ENCODE peak calls at places on chromosomes 4 and X, in eight cellular contexts. Y is spleen, R is aorta, C is OCI-LY7, D is right lobe of liver, O is H1, M is astrocyte, W is GM23248. H is an unnamed sample. For H3K4me1, the result is how much of the 10 kb centered on the place peaks cover.

GRCh38 chr4:153809307-153809706 is 20.4 kb upstream of the SFRP2 start:
- DNase-seq in Y (no peak), R (no peak), C (no peak), D (no peak), O (no peak), M (no peak), W (no peak), H (no peak)

GRCh38 chr4:74874785-74875367 is 58.0 kb upstream of the PARM1 start:
- DNase-seq in Y (no peak), R (no peak), C (peak), D (no peak), O (no peak), M (peak), W (peak), H (peak)

GRCh38 chrX:47643926-47644325 is 6.4 kb downstream of the ELK1 start:
- DNase-seq in Y (no peak), R (no peak), C (no peak), D (no peak), O (no peak), M (no peak), W (peak), H (peak)

GRCh38 chrX:53678667-53679066 is 7.9 kb downstream of the HUWE1 start:
- DNase-seq in Y (no peak), R (no peak), C (no peak), D (no peak), O (no peak), M (no peak), W (peak), H (peak)

GRCh38 chr4:165210566-165210965 is 3.2 kb downstream of the KLHL2 start:
- DNase-seq in Y (no peak), R (no peak), C (no peak), D (no peak), O (no peak), M (no peak), W (no peak), H (no peak)

GRCh38 chr4:137700751-137701150 is 168.5 kb upstream of the PCDH18 start:
- DNase-seq in Y (no peak), R (peak), C (no peak), D (no peak), O (no peak), M (no peak), W (peak), H (no peak)

GRCh38 chr4:118999919-119000318 is 111.3 kb downstream of the SYNPO2 start:
- DNase-seq in Y (no peak), R (no peak), C (no peak), D (no peak), O (no peak), M (no peak), W (no peak), H (no peak)

GRCh38 chr4:108972613-108973283 is 209.9 kb upstream of the ETNPPL start:
- DNase-seq in Y (no peak), R (no peak), C (no peak), D (no peak), O (no peak), M (no peak), W (no peak), H (no peak)

GRCh38 chr4:144868309-144868708 is 222.4 kb downstream of the HHIP start:
- DNase-seq in Y (no peak), R (no peak), C (no peak), D (no peak), O (no peak), M (no peak), W (no peak), H (no peak)

GRCh38 chr4:92234393-92235176 is 69.2 kb upstream of the GRID2 start:
- DNase-seq in Y (no peak), R (no peak), C (no peak), D (no peak), O (no peak), M (peak), W (peak), H (peak)

GRCh38 chrX:74890676-74891430 is 34.4 kb downstream of the NEXMIF start:
- DNase-seq in Y (no peak), R (no peak), C (no peak), D (no peak), O (no peak), M (no peak), W (no peak), H (no peak)

GRCh38 chr4:125849869-125850268 is 535.1 kb downstream of the FAT4 start:
- DNase-seq in Y (no peak), R (no peak), C (no peak), D (no peak), O (no peak), M (peak), W (peak), H (peak)

GRCh38 chr4:184911310-184911709 is 85.5 kb upstream of the ACSL1 start:
- DNase-seq in Y (no peak), R (no peak), C (no peak), D (no peak), O (no peak), M (peak), W (no peak), H (no peak)

GRCh38 chrX:87900320-87900908 is 382.8 kb downstream of the KLHL4 start:
- DNase-seq in Y (no peak), R (no peak), C (no peak), D (no peak), O (no peak), M (no peak), W (no peak), H (peak)

GRCh38 chr4:150337709-150338108 is 244.2 kb upstream of the MAB21L2 start:
- DNase-seq in Y (no peak), R (no peak), C (no peak), D (no peak), O (no peak), M (peak), W (no peak), H (peak)

GRCh38 chr4:38243385-38244053 is 283.3 kb downstream of the PTTG2 start:
- DNase-seq in Y (no peak), R (no peak), C (no peak), D (no peak), O (peak), M (peak), W (no peak), H (peak)

GRCh38 chr4:26349496-26349895 is 28.7 kb downstream of the RBPJ start:
- DNase-seq in Y (no peak), R (no peak), C (no peak), D (no peak), O (no peak), M (no peak), W (no peak), H (peak)

GRCh38 chr4:10942166-10942565 is 257.6 kb upstream of the CLNK start:
- DNase-seq in Y (no peak), R (no peak), C (no peak), D (no peak), O (no peak), M (peak), W (no peak), H (no peak)

GRCh38 chr4:125358453-125358852 is 43.7 kb downstream of the FAT4 start:
- DNase-seq in Y (no peak), R (no peak), C (no peak), D (no peak), O (no peak), M (no peak), W (no peak), H (no peak)

GRCh38 chr4:67587156-67587555 is 28.6 kb downstream of the STAP1 start:
- DNase-seq in Y (no peak), R (no peak), C (no peak), D (no peak), O (no peak), M (no peak), W (no peak), H (no peak)

GRCh38 chr4:75195111-75195510 is 262.2 kb downstream of the PARM1 start:
- DNase-seq in Y (no peak), R (no peak), C (no peak), D (no peak), O (no peak), M (no peak), W (no peak), H (no peak)

GRCh38 chr4:55184600-55185523 is 59.5 kb upstream of the KDR start:
- DNase-seq in Y (no peak), R (no peak), C (peak), D (no peak), O (peak), M (peak), W (peak), H (peak)

GRCh38 chrX:43469391-43470054 is 186.6 kb upstream of the MAOA start:
- DNase-seq in Y (no peak), R (no peak), C (no peak), D (no peak), O (no peak), M (no peak), W (no peak), H (no peak)

GRCh38 chrX:19958530-19959486 is 32.1 kb downstream of the BCLAF3 start:
- DNase-seq in Y (no peak), R (no peak), C (no peak), D (no peak), O (no peak), M (no peak), W (no peak), H (peak)

GRCh38 chrX:4253092-4253491 is 539.6 kb upstream of the PRKX start:
- DNase-seq in Y (no peak), R (no peak), C (peak), D (no peak), O (no peak), M (no peak), W (no peak), H (no peak)

GRCh38 chr4:158193171-158193749 is 17.0 kb upstream of the TMEM144 start:
- DNase-seq in Y (no peak), R (no peak), C (peak), D (no peak), O (no peak), M (peak), W (peak), H (peak)

GRCh38 chr4:184317234-184317918 is 99.7 kb upstream of the ENPP6 start:
- DNase-seq in Y (no peak), R (no peak), C (no peak), D (no peak), O (peak), M (no peak), W (no peak), H (peak)

GRCh38 chr4:184746532-184746870 is 12.6 kb upstream of the CENPU start:
- DNase-seq in Y (no peak), R (peak), C (no peak), D (no peak), O (no peak), M (peak), W (peak), H (peak)

GRCh38 chrX:4932790-4933189 is 1219.3 kb upstream of the PRKX start:
- DNase-seq in Y (no peak), R (no peak), C (no peak), D (no peak), O (no peak), M (peak), W (no peak), H (peak)

GRCh38 chr4:44522761-44523445 is 74.3 kb upstream of the KCTD8 start:
- DNase-seq in Y (no peak), R (no peak), C (no peak), D (no peak), O (no peak), M (no peak), W (no peak), H (no peak)

GRCh38 chrX:2342878-2343277 is 157.9 kb downstream of the DHRSX start:
- DNase-seq in Y (no peak), R (no peak), C (no peak), D (no peak), O (no peak), M (peak), W (peak), H (peak)

GRCh38 chrX:136629084-136629750 is 18.7 kb upstream of the CD40LG start:
- DNase-seq in Y (no peak), R (no peak), C (no peak), D (no peak), O (no peak), M (no peak), W (no peak), H (no peak)

DNA sequence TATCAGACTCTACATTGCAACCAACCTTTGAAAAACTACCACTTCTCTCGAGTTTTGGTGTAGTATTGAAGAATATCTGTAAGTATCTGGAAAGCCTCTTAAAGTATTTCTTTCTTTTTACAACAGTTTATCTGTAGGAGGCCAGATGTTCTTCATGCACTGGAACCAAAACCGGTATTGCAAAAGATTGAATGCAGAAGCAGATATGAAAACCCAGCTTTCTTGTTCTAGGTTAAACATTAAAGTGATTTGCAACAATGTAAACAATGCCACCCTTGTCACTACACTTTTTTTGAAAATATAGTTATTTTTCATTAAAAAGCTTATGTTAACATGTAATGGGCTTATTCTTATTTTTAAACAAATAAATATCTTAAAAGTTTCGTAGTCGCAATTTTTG is 27.2 kb downstream of the PLS3 start:
- DNase-seq in Y (no peak), R (no peak), C (no peak), D (no peak), O (no peak), M (no peak), W (no peak), H (no peak)
- H3K4me1 ChIP-seq in Y (under half), R (under half), C (under half), D (under half), O (under half), M (under half), W (under half), H (under half)

GRCh38 chrX:13008851-13009250 is 33.9 kb downstream of the TMSB4X start:
- DNase-seq in Y (no peak), R (no peak), C (no peak), D (no peak), O (no peak), M (no peak), W (no peak), H (no peak)

GRCh38 chrX:13008189-13008533 is 33.3 kb downstream of the TMSB4X start:
- DNase-seq in Y (no peak), R (no peak), C (peak), D (no peak), O (no peak), M (no peak), W (no peak), H (peak)

GRCh38 chrX:13005671-13006473 is 31.0 kb downstream of the TMSB4X start:
- DNase-seq in Y (no peak), R (peak), C (peak), D (no peak), O (no peak), M (peak), W (peak), H (no peak)

GRCh38 chrX:13009256-13009655 is 34.3 kb downstream of the TMSB4X start:
- DNase-seq in Y (no peak), R (no peak), C (no peak), D (no peak), O (no peak), M (no peak), W (peak), H (no peak)

DNA sequence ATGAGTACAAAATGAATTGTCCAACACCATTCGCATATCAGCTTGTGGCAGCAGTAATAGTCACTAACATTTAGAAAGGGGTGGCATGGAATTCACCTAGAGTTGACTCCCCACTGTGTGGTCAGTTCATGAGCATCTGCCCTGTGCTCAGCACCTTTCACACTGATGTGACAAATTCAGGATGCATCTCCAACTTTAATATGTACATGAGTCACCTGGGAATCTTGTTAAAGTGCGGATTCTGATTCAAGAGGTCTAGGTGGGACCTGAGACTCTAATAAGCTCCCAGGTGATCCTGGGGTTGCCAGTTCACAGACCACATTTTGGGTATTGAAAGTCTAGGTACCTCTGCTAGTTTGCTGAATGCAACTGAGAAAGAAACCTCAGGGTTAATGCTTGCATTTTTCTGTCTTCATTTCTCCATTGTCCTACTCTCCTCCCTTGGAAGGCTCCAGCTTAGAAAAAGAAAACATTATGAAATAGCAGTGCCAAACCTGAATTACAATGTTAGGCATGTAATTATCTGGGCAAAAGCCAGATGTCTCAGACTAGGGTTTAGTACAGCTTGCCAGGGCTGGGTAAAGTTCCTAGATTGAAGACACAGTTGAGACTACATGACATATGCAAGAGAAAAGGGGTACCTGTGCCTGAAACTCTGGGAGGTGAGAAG is 32.7 kb downstream of the TMSB4X start:
- DNase-seq in Y (no peak), R (no peak), C (no peak), D (no peak), O (no peak), M (peak), W (peak), H (no peak)
- H3K4me1 ChIP-seq in Y (half or more), R (under half), C (half or more), D (under half), O (under half), M (under half), W (under half), H (under half)

GRCh38 chr4:15652191-15652590 is 3.0 kb downstream of the FBXL5 start:
- DNase-seq in Y (no peak), R (no peak), C (no peak), D (no peak), O (no peak), M (peak), W (peak), H (no peak)
- H3K4me1 ChIP-seq in Y (half or more), R (under half), C (half or more), D (under half), O (under half), M (under half), W (under half), H (under half)

GRCh38 chr4:113838421-113838820 is 76.9 kb upstream of the CAMK2D start:
- DNase-seq in Y (no peak), R (no peak), C (no peak), D (no peak), O (no peak), M (no peak), W (no peak), H (no peak)
- H3K4me1 ChIP-seq in Y (under half), R (under half), C (under half), D (under half), O (under half), M (under half), W (under half), H (under half)

GRCh38 chr4:128657638-128658037 is 151.9 kb upstream of the JADE1 start:
- DNase-seq in Y (no peak), R (no peak), C (no peak), D (no peak), O (no peak), M (no peak), W (no peak), H (no peak)

GRCh38 chr4:128660361-128660964 is 149.0 kb upstream of the JADE1 start:
- DNase-seq in Y (no peak), R (no peak), C (no peak), D (no peak), O (no peak), M (peak), W (peak), H (peak)

GRCh38 chr4:128654465-128654864 is 155.0 kb upstream of the JADE1 start:
- DNase-seq in Y (no peak), R (no peak), C (no peak), D (no peak), O (no peak), M (no peak), W (no peak), H (no peak)

GRCh38 chr4:128661529-128661928 is 148.0 kb upstream of the JADE1 start:
- DNase-seq in Y (no peak), R (no peak), C (no peak), D (no peak), O (no peak), M (no peak), W (no peak), H (no peak)

GRCh38 chr4:128658214-128658621 is 151.3 kb upstream of the JADE1 start:
- DNase-seq in Y (no peak), R (no peak), C (peak), D (no peak), O (no peak), M (no peak), W (peak), H (no peak)
- H3K4me1 ChIP-seq in Y (under half), R (under half), C (under half), D (under half), O (under half), M (under half), W (under half), H (under half)